ENCODE peak calls at places on chromosomes 3 and 15, in six cellular contexts. One of them, this sample, is unnamed.

GRCh38 chr3:185712337-185712736 is 112.5 kb downstream of the IGF2BP2 start:
- DNase-seq in Peyer's patch: no peak
- DNase-seq in tibial nerve: no peak
- DNase-seq in ascending aorta: no peak
- DNase-seq in left lung: no peak
- DNase-seq in PC-3: no peak
- DNase-seq in this sample: peak; percentile 42

GRCh38 chr3:138675393-138675792 is 66.8 kb downstream of the FAIM start:
- DNase-seq in tibial nerve: no peak
- DNase-seq in ascending aorta: no peak
- DNase-seq in Peyer's patch: no peak
- DNase-seq in left lung: no peak
- DNase-seq in PC-3: peak; percentile 7
- DNase-seq in this sample: peak; percentile 38

GRCh38 chr15:48266029-48266428 is 59.9 kb downstream of the SLC12A1 start:
- DNase-seq in PC-3: peak; percentile 6
- DNase-seq in ascending aorta: no peak
- DNase-seq in Peyer's patch: no peak
- DNase-seq in tibial nerve: no peak
- DNase-seq in left lung: no peak
- DNase-seq in this sample: no peak

GRCh38 chr3:119322523-119323400 is 28.6 kb downstream of the ARHGAP31 start:
- DNase-seq in Peyer's patch: peak; percentile 82
- DNase-seq in PC-3: peak; percentile 94
- DNase-seq in left lung: peak; percentile 99
- DNase-seq in ascending aorta: peak; percentile 94
- DNase-seq in tibial nerve: peak; percentile 52
- DNase-seq in this sample: peak; percentile 87

GRCh38 chr3:192986399-192986798 is 68.7 kb upstream of the MB21D2 start:
- DNase-seq in ascending aorta: no peak
- DNase-seq in tibial nerve: no peak
- DNase-seq in Peyer's patch: no peak
- DNase-seq in left lung: no peak
- DNase-seq in PC-3: peak; percentile 10
- DNase-seq in this sample: no peak

GRCh38 chr3:151404316-151404715 is 19.8 kb upstream of the P2RY12 start:
- DNase-seq in ascending aorta: no peak
- DNase-seq in Peyer's patch: no peak
- DNase-seq in left lung: no peak
- DNase-seq in tibial nerve: no peak
- DNase-seq in PC-3: peak; percentile 23
- DNase-seq in this sample: peak; percentile 44

GRCh38 chr15:25439456-25439836 is 622 bp upstream of the UBE3A start:
- DNase-seq in left lung: no peak
- DNase-seq in tibial nerve: no peak
- DNase-seq in ascending aorta: no peak
- DNase-seq in Peyer's patch: peak; percentile 17
- DNase-seq in PC-3: peak; percentile 17
- DNase-seq in this sample: peak; percentile 27

GRCh38 chr15:41948499-41948898 is 23.9 kb downstream of the EHD4 start:
- DNase-seq in left lung: no peak
- DNase-seq in PC-3: no peak
- DNase-seq in Peyer's patch: no peak
- DNase-seq in tibial nerve: peak; percentile 57
- DNase-seq in ascending aorta: no peak
- DNase-seq in this sample: no peak

GRCh38 chr3:140563206-140563605 is 114.7 kb upstream of the TRIM42 start:
- DNase-seq in left lung: no peak
- DNase-seq in tibial nerve: no peak
- DNase-seq in ascending aorta: no peak
- DNase-seq in Peyer's patch: no peak
- DNase-seq in PC-3: no peak
- DNase-seq in this sample: no peak

GRCh38 chr3:7978104-7978457 is 523.5 kb upstream of the LMCD1 start:
- DNase-seq in PC-3: no peak
- DNase-seq in Peyer's patch: no peak
- DNase-seq in tibial nerve: no peak
- DNase-seq in left lung: no peak
- DNase-seq in ascending aorta: no peak
- DNase-seq in this sample: no peak

GRCh38 chr3:13622356-13622755 is 73.4 kb downstream of the FBLN2 start:
- DNase-seq in ascending aorta: no peak
- DNase-seq in Peyer's patch: no peak
- DNase-seq in left lung: no peak
- DNase-seq in PC-3: no peak
- DNase-seq in tibial nerve: no peak
- DNase-seq in this sample: no peak

GRCh38 chr3:63202529-63202928 is 75.6 kb upstream of the SYNPR start:
- DNase-seq in PC-3: no peak
- DNase-seq in left lung: no peak
- DNase-seq in ascending aorta: no peak
- DNase-seq in tibial nerve: no peak
- DNase-seq in Peyer's patch: no peak
- DNase-seq in this sample: no peak

GRCh38 chr3:41222012-41222411 is 22.7 kb downstream of the CTNNB1 start:
- DNase-seq in PC-3: no peak
- DNase-seq in tibial nerve: no peak
- DNase-seq in ascending aorta: no peak
- DNase-seq in Peyer's patch: no peak
- DNase-seq in left lung: no peak
- DNase-seq in this sample: no peak

GRCh38 chr15:67146875-67147381 is 81.5 kb downstream of the SMAD3 start:
- DNase-seq in left lung: no peak
- DNase-seq in Peyer's patch: no peak
- DNase-seq in tibial nerve: no peak
- DNase-seq in PC-3: peak; percentile 91
- DNase-seq in ascending aorta: no peak
- DNase-seq in this sample: peak; percentile 94

GRCh38 chr3:106945435-106945834 is 431.8 kb upstream of the CCDC54 start:
- DNase-seq in Peyer's patch: no peak
- DNase-seq in PC-3: no peak
- DNase-seq in left lung: no peak
- DNase-seq in ascending aorta: no peak
- DNase-seq in tibial nerve: no peak
- DNase-seq in this sample: no peak

GRCh38 chr15:40767838-40768491 is 1.8 kb upstream of the C15orf62 start:
- DNase-seq in ascending aorta: no peak
- DNase-seq in PC-3: no peak
- DNase-seq in tibial nerve: no peak
- DNase-seq in Peyer's patch: no peak
- DNase-seq in left lung: no peak
- DNase-seq in this sample: no peak

GRCh38 chr3:35549690-35550089 is 89.6 kb upstream of the ARPP21 start:
- DNase-seq in left lung: no peak
- DNase-seq in tibial nerve: no peak
- DNase-seq in ascending aorta: no peak
- DNase-seq in PC-3: no peak
- DNase-seq in Peyer's patch: no peak
- DNase-seq in this sample: no peak

GRCh38 chr3:58197588-58197987 is 13.2 kb downstream of the DNASE1L3 start:
- DNase-seq in left lung: no peak
- DNase-seq in ascending aorta: no peak
- DNase-seq in PC-3: no peak
- DNase-seq in Peyer's patch: no peak
- DNase-seq in tibial nerve: no peak
- DNase-seq in this sample: no peak

GRCh38 chr15:41115652-41116115 is 396 bp downstream of the INO80 start:
- DNase-seq in ascending aorta: peak; percentile 84
- DNase-seq in left lung: peak; percentile 89
- DNase-seq in PC-3: peak; percentile 53
- DNase-seq in Peyer's patch: peak; percentile 86
- DNase-seq in tibial nerve: peak; percentile 46
- DNase-seq in this sample: peak; percentile 59

GRCh38 chr3:58234516-58234931 is 3.1 kb upstream of the ABHD6 start:
- DNase-seq in Peyer's patch: no peak
- DNase-seq in tibial nerve: no peak
- DNase-seq in ascending aorta: peak; percentile 39
- DNase-seq in left lung: no peak
- DNase-seq in PC-3: peak; percentile 75
- DNase-seq in this sample: peak; percentile 42

GRCh38 chr15:48426047-48426446 is 94.8 kb downstream of the DUT start:
- DNase-seq in Peyer's patch: no peak
- DNase-seq in left lung: no peak
- DNase-seq in tibial nerve: no peak
- DNase-seq in PC-3: no peak
- DNase-seq in ascending aorta: no peak
- DNase-seq in this sample: no peak

GRCh38 chr15:99955532-99955931 is 222.3 kb upstream of the LYSMD4 start:
- DNase-seq in ascending aorta: peak; percentile 19
- DNase-seq in Peyer's patch: no peak
- DNase-seq in tibial nerve: no peak
- DNase-seq in left lung: no peak
- DNase-seq in PC-3: no peak
- DNase-seq in this sample: no peak

GRCh38 chr3:49937081-49937480 is 2.9 kb upstream of the RBM6 start:
- DNase-seq in tibial nerve: no peak
- DNase-seq in Peyer's patch: no peak
- DNase-seq in PC-3: no peak
- DNase-seq in left lung: no peak
- DNase-seq in ascending aorta: no peak
- DNase-seq in this sample: no peak

GRCh38 chr3:42164635-42165034 is 73.5 kb downstream of the TRAK1 start:
- DNase-seq in Peyer's patch: no peak
- DNase-seq in tibial nerve: no peak
- DNase-seq in ascending aorta: no peak
- DNase-seq in left lung: no peak
- DNase-seq in PC-3: no peak
- DNase-seq in this sample: no peak

GRCh38 chr3:127739347-127740135 is 66.8 kb downstream of the ABTB1 start:
- DNase-seq in Peyer's patch: no peak
- DNase-seq in PC-3: no peak
- DNase-seq in ascending aorta: no peak
- DNase-seq in tibial nerve: no peak
- DNase-seq in left lung: no peak
- DNase-seq in this sample: peak; percentile 45

GRCh38 chr15:89442671-89443307 is 53.6 kb downstream of the RHCG start:
- DNase-seq in tibial nerve: no peak
- DNase-seq in left lung: peak; percentile 51
- DNase-seq in PC-3: peak; percentile 77
- DNase-seq in Peyer's patch: peak; percentile 25
- DNase-seq in ascending aorta: no peak
- DNase-seq in this sample: no peak

GRCh38 chr3:60886518-60886917 is 364.7 kb downstream of the FHIT start:
- DNase-seq in tibial nerve: no peak
- DNase-seq in left lung: no peak
- DNase-seq in ascending aorta: no peak
- DNase-seq in Peyer's patch: no peak
- DNase-seq in PC-3: no peak
- DNase-seq in this sample: no peak

GRCh38 chr3:185351371-185351770 is 11.6 kb upstream of the MAP3K13 start:
- DNase-seq in PC-3: no peak
- DNase-seq in ascending aorta: no peak
- DNase-seq in Peyer's patch: no peak
- DNase-seq in tibial nerve: no peak
- DNase-seq in left lung: no peak
- DNase-seq in this sample: peak; percentile 72

DNA sequence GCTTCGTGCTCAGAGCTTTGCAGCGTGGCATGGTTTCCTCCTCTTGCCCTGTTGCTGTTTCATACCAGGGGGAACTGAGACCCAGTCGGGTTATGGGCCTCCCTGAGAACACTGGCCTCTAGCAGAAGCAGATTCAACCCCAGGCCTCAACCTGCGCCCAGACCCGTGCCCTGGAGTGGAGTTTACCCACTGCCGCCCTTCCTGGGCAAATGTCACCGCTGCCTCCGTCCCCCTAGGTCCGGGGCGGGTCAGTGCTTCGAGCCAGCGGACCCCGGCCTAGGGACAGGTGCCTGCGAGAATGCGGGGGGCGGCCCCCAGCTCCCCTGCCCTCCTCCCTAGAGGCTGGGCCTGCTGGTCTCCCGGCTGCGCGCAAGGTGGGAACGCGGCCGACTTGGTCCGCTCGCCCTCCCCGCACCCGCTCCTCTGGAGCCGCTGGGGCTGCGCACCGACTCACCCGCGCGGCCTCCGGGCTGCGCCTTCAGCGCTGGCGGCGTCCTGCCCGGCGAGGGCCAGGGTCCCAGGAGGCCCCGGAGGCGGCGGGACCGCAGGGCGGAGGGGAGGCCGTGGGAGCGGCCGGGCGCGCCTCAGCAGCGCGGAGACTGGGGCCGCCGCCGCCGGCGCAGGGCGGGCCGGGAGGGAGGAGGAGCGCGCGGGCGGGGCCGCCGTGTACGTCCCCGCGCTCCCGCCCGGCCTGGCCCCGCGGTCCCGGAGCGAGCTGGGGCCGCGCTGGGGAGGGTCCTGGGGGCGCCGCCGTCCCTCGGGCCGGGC is at the start of gene PIGZ:
- DNase-seq in tibial nerve: no peak
- DNase-seq in ascending aorta: no peak
- DNase-seq in left lung: peak; percentile 90
- DNase-seq in Peyer's patch: no peak
- DNase-seq in PC-3: peak; percentile 54
- DNase-seq in this sample: peak; percentile 27
- H3K27ac ChIP-seq in tibial nerve: peak within 1 kb of the TSS; percentile 84
- H3K27ac ChIP-seq in ascending aorta: peak within 1 kb of the TSS; percentile 70
- H3K27ac ChIP-seq in left lung: peak within 1 kb of the TSS; percentile 86
- H3K27ac ChIP-seq in Peyer's patch: peak within 1 kb of the TSS; percentile 65
- H3K27ac ChIP-seq in PC-3: no peak within 1 kb of the TSS
- H3K27ac ChIP-seq in this sample: no peak within 1 kb of the TSS

GRCh38 chr3:117191245-117191644 is 481.7 kb downstream of the TUSC7 start:
- DNase-seq in ascending aorta: no peak
- DNase-seq in tibial nerve: no peak
- DNase-seq in PC-3: no peak
- DNase-seq in left lung: no peak
- DNase-seq in Peyer's patch: no peak
- DNase-seq in this sample: no peak

GRCh38 chr3:117195034-117195433 is 485.5 kb downstream of the TUSC7 start:
- DNase-seq in ascending aorta: no peak
- DNase-seq in Peyer's patch: no peak
- DNase-seq in tibial nerve: no peak
- DNase-seq in PC-3: no peak
- DNase-seq in left lung: no peak
- DNase-seq in this sample: no peak

GRCh38 chr3:117192888-117193287 is 483.3 kb downstream of the TUSC7 start:
- DNase-seq in Peyer's patch: no peak
- DNase-seq in left lung: no peak
- DNase-seq in ascending aorta: no peak
- DNase-seq in PC-3: no peak
- DNase-seq in tibial nerve: no peak
- DNase-seq in this sample: no peak

GRCh38 chr3:117193390-117193789 is 483.8 kb downstream of the TUSC7 start:
- DNase-seq in Peyer's patch: no peak
- DNase-seq in PC-3: no peak
- DNase-seq in left lung: no peak
- DNase-seq in ascending aorta: no peak
- DNase-seq in tibial nerve: no peak
- DNase-seq in this sample: no peak
- TF ChIP-seq CTCF in Peyer's patch: peak; percentile 4
- TF ChIP-seq CTCF in PC-3: no peak
- TF ChIP-seq CTCF in left lung: no peak
- TF ChIP-seq CTCF in ascending aorta: no peak
- TF ChIP-seq CTCF in tibial nerve: no peak
- TF ChIP-seq CTCF in this sample: no peak

GRCh38 chr3:11584570-11584969 is 59.1 kb downstream of the VGLL4 start:
- DNase-seq in PC-3: no peak
- DNase-seq in left lung: no peak
- DNase-seq in tibial nerve: no peak
- DNase-seq in Peyer's patch: no peak
- DNase-seq in ascending aorta: no peak
- DNase-seq in this sample: no peak
- H3K27ac ChIP-seq in PC-3: no peak overlapping the region
- H3K27ac ChIP-seq in left lung: no peak overlapping the region
- H3K27ac ChIP-seq in tibial nerve: peak overlapping the region; percentile 88
- H3K27ac ChIP-seq in Peyer's patch: no peak overlapping the region
- H3K27ac ChIP-seq in ascending aorta: peak overlapping the region; percentile 1
- H3K27ac ChIP-seq in this sample: no peak overlapping the region

GRCh38 chr3:181278468-181279238 is 289.1 kb upstream of the DNAJC19 start:
- DNase-seq in PC-3: no peak
- DNase-seq in left lung: no peak
- DNase-seq in ascending aorta: no peak
- DNase-seq in tibial nerve: no peak
- DNase-seq in Peyer's patch: no peak
- DNase-seq in this sample: no peak
- TF ChIP-seq CTCF in PC-3: peak; percentile 28
- TF ChIP-seq CTCF in left lung: no peak
- TF ChIP-seq CTCF in ascending aorta: peak; percentile 39
- TF ChIP-seq CTCF in tibial nerve: peak; percentile 17
- TF ChIP-seq CTCF in Peyer's patch: no peak
- TF ChIP-seq CTCF in this sample: no peak